ENCODE peak calls at places on chromosomes 11 and 22, in five cellular contexts. F is IMR-90, Z is cardiac muscle cell, H is pancreas, E is left lung. L is an unnamed sample. For H3K4me1, the result is how much of the 10 kb centered on the place peaks cover.

GRCh38 chr11:72712168-72712721 is 38.0 kb upstream of the PDE2A start:
- DNase-seq in F (no peak), Z (no peak), H (peak), E (peak), L (peak)

GRCh38 chr11:12175694-12176241 is 65.4 kb downstream of the MICAL2 start:
- DNase-seq in F (peak), Z (peak), H (no peak), E (no peak), L (no peak)

GRCh38 chr11:19093976-19094375 is 23.0 kb upstream of the ZDHHC13 start:
- DNase-seq in F (no peak), Z (no peak), H (no peak), E (no peak), L (no peak)

GRCh38 chr22:36395061-36395849 is 7.5 kb upstream of the MYH9 start:
- DNase-seq in F (no peak), Z (no peak), H (no peak), E (no peak), L (no peak)

GRCh38 chr22:38072322-38073149 is 11.4 kb downstream of the SLC16A8 start:
- DNase-seq in F (no peak), Z (no peak), H (no peak), E (no peak), L (no peak)

GRCh38 chr11:60334005-60334620 is 7.1 kb downstream of the MS4A6E start:
- DNase-seq in F (peak), Z (peak), H (peak), E (peak), L (no peak)

GRCh38 chr11:117924631-117925170 is 4.5 kb downstream of the TMPRSS13 start:
- DNase-seq in F (no peak), Z (no peak), H (no peak), E (no peak), L (no peak)

GRCh38 chr22:19940536-19941364 is 822 bp upstream of the COMT start:
- DNase-seq in F (no peak), Z (no peak), H (no peak), E (no peak), L (no peak)

GRCh38 chr11:98952110-98952509 is 68.6 kb upstream of the CNTN5 start:
- DNase-seq in F (no peak), Z (no peak), H (no peak), E (no peak), L (no peak)

GRCh38 chr11:113477321-113477720 is 2.1 kb upstream of the DRD2 start:
- DNase-seq in F (no peak), Z (peak), H (no peak), E (no peak), L (no peak)

GRCh38 chr11:30653606-30654005 is 67.5 kb upstream of the MPPED2 start:
- DNase-seq in F (no peak), Z (no peak), H (no peak), E (no peak), L (no peak)

GRCh38 chr11:131767421-131767820 is 397.0 kb downstream of the NTM start:
- DNase-seq in F (peak), Z (peak), H (no peak), E (no peak), L (no peak)

GRCh38 chr11:126149759-126150236 is 61.7 kb downstream of the RPUSD4 start:
- DNase-seq in F (no peak), Z (peak), H (no peak), E (no peak), L (no peak)

GRCh38 chr11:113778111-113778910 is 1.3 kb upstream of the CLDN25 start:
- DNase-seq in F (peak), Z (peak), H (peak), E (no peak), L (no peak)

GRCh38 chr11:69512790-69513189 is 31.3 kb downstream of the LINC01488 start:
- DNase-seq in F (no peak), Z (no peak), H (peak), E (peak), L (no peak)

GRCh38 chr11:85040166-85040565 is 587.0 kb downstream of the DLG2 start:
- DNase-seq in F (peak), Z (no peak), H (no peak), E (no peak), L (no peak)

GRCh38 chr11:119116235-119116594 is 5.2 kb upstream of the HINFP start:
- DNase-seq in F (no peak), Z (no peak), H (no peak), E (no peak), L (no peak)

GRCh38 chr22:37112084-37112728 is 2.7 kb upstream of the TMPRSS6 start:
- DNase-seq in F (no peak), Z (no peak), H (no peak), E (no peak), L (no peak)

GRCh38 chr11:126408901-126409670 is 53.6 kb downstream of the ST3GAL4 start:
- DNase-seq in F (no peak), Z (no peak), H (no peak), E (no peak), L (no peak)

GRCh38 chr11:110374921-110375320 is 54.8 kb upstream of the FDX1 start:
- DNase-seq in F (no peak), Z (peak), H (no peak), E (no peak), L (no peak)

GRCh38 chr22:42396621-42397331 is 35.4 kb downstream of the NFAM1 start:
- DNase-seq in F (no peak), Z (no peak), H (no peak), E (peak), L (peak)

GRCh38 chr11:111561306-111561705 is 20.8 kb downstream of the LAYN start:
- DNase-seq in F (no peak), Z (no peak), H (no peak), E (no peak), L (no peak)

GRCh38 chr11:83220279-83220678 is 26.8 kb downstream of the ANKRD42 start:
- DNase-seq in F (no peak), Z (no peak), H (no peak), E (no peak), L (no peak)

GRCh38 chr11:25562417-25562816 is 769.5 kb upstream of the ANO3 start:
- DNase-seq in F (no peak), Z (peak), H (no peak), E (no peak), L (no peak)

GRCh38 chr22:24002272-24002671 is 3.0 kb downstream of the GSTT4 start:
- DNase-seq in F (no peak), Z (no peak), H (no peak), E (no peak), L (no peak)

GRCh38 chr11:11580831-11581492 is 40.8 kb downstream of the GALNT18 start:
- DNase-seq in F (no peak), Z (no peak), H (no peak), E (no peak), L (no peak)

GRCh38 chr11:78203184-78203583 is 14.5 kb downstream of the USP35 start:
- DNase-seq in F (no peak), Z (no peak), H (no peak), E (no peak), L (no peak)

GRCh38 chr22:27241430-27242110 is 560.0 kb downstream of the MN1 start:
- DNase-seq in F (no peak), Z (peak), H (peak), E (no peak), L (no peak)

DNA sequence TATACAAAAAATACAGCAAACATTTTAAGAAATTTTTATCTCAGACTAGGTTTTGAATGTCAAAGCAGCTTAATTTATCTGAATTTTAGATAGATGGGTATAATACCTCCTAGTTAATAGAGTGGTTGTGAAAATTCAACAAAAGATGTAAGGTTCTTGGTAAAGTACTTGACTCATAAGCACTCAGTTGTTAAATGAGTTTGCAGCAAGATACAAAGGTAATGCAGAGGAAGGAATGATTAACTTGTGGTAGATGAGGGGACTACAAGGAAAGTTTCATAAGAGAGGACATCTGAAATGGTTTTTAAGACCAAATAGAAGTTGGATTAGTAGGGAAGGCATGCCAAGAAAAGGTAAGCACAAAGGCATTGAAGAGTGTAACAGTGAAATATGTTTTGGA is 37.4 kb downstream of the PPME1 start:
- DNase-seq in F (no peak), Z (no peak), H (no peak), E (no peak), L (no peak)
- H3K4me1 ChIP-seq in F (under half), Z (under half), H (under half), E (under half), L (under half)

DNA sequence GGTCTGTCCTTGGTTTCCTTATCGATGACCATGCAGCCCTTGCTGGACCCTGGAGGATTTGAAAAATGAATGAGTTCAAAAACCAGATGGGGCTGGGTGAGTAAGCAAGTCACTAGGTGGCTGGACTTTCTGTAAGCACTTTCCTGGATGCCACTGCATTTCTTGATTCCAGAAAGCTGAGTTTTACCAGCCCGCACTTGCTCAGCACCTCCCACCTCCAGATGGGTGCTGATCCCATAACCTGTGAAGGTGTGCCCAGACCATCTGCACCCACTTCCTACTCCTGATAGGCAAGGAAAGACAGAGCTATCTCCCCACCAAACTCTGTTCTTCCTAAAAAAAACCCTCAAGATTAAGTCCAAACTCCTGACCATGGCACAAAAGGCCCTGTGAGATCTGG is 21.1 kb downstream of the ASCC2 start:
- DNase-seq in F (no peak), Z (no peak), H (no peak), E (no peak), L (no peak)
- H3K4me1 ChIP-seq in F (under half), Z (under half), H (under half), E (under half), L (under half)

GRCh38 chr11:46907606-46908005 is 10.7 kb downstream of the LRP4 start:
- DNase-seq in F (no peak), Z (no peak), H (no peak), E (no peak), L (no peak)
- H3K4me1 ChIP-seq in F (under half), Z (under half), H (under half), E (under half), L (under half)

DNA sequence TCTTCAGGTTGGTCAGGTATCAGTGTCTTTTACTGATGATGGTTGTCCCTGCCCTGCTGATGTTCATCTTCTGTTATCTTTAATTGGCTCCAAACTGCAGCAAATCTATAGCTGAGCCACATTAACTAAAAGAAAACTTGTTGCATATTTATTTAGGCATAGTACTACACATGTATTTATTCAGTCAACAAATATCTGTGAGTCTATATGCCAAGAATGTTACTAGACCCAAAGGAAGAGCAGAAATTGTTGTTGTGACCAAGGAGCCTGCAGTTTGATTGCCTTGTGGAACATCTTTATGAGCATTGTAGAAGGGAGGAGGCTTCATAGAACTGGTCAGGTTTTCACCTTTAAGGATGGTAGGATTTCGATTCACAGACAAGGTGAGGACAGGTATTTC is 10.1 kb downstream of the BMAL1 start:
- DNase-seq in F (no peak), Z (no peak), H (no peak), E (no peak), L (no peak)
- H3K4me1 ChIP-seq in F (under half), Z (under half), H (under half), E (under half), L (under half)

L was measured in RWPE2.